ENCODE peak calls at places on chromosomes 13 and 19, in six cellular contexts. Y is upper lobe of left lung; G is astrocyte; R is adipocyte; F is CD8-positive, alpha-beta T cell; W is A673. B is an unnamed sample. For H3K9me3, the result is how much of the 10 kb centered on the place peaks cover.

GRCh38 chr13:32897296-32897695 is 118.9 kb upstream of the KL start:
- DNase-seq in Y (no peak), G (no peak), R (no peak), F (no peak), W (no peak), B (no peak)

GRCh38 chr13:52127378-52127777 is 1.5 kb downstream of the NEK5 start:
- DNase-seq in Y (no peak), G (peak), R (no peak), F (no peak), W (no peak), B (no peak)

GRCh38 chr19:16343156-16343555 is 18.5 kb downstream of the KLF2 start:
- DNase-seq in Y (no peak), G (no peak), R (no peak), F (no peak), W (no peak), B (no peak)

GRCh38 chr19:6551607-6552450 is 21.0 kb downstream of the TNFSF9 start:
- DNase-seq in Y (no peak), G (peak), R (no peak), F (peak), W (peak), B (no peak)

GRCh38 chr19:1690570-1691307 is 38.3 kb upstream of the TCF3 start:
- DNase-seq in Y (no peak), G (no peak), R (peak), F (peak), W (peak), B (peak)

GRCh38 chr13:93776936-93777335 is 550.3 kb downstream of the GPC6 start:
- DNase-seq in Y (no peak), G (peak), R (peak), F (no peak), W (no peak), B (no peak)

GRCh38 chr13:73307481-73307880 is 248.7 kb downstream of the KLF5 start:
- DNase-seq in Y (no peak), G (no peak), R (no peak), F (no peak), W (no peak), B (no peak)

GRCh38 chr19:35569281-35569781 is 5.9 kb upstream of the ATP4A start:
- DNase-seq in Y (no peak), G (no peak), R (no peak), F (no peak), W (no peak), B (no peak)

GRCh38 chr19:29022165-29022564 is 190.8 kb downstream of the UQCRFS1 start:
- DNase-seq in Y (no peak), G (no peak), R (no peak), F (no peak), W (no peak), B (no peak)

GRCh38 chr13:99385940-99386339 is 78.7 kb upstream of the GPR183 start:
- DNase-seq in Y (no peak), G (no peak), R (no peak), F (peak), W (no peak), B (no peak)

GRCh38 chr13:30864352-30865130 is 41.5 kb upstream of the MEDAG start:
- DNase-seq in Y (no peak), G (peak), R (peak), F (no peak), W (no peak), B (no peak)

GRCh38 chr19:7540761-7541480 is 5.4 kb downstream of the PNPLA6 start:
- DNase-seq in Y (no peak), G (peak), R (no peak), F (no peak), W (peak), B (no peak)

GRCh38 chr13:95281258-95281602 is 20.0 kb downstream of the ABCC4 start:
- DNase-seq in Y (no peak), G (no peak), R (no peak), F (no peak), W (no peak), B (no peak)

GRCh38 chr13:87331178-87331577 is 340.0 kb upstream of the SLITRK5 start:
- DNase-seq in Y (peak), G (peak), R (no peak), F (no peak), W (no peak), B (no peak)

GRCh38 chr13:28355822-28356371 is 139.0 kb downstream of the FLT1 start:
- DNase-seq in Y (no peak), G (peak), R (peak), F (peak), W (peak), B (no peak)

GRCh38 chr13:50631041-50631440 is 212.5 kb downstream of the DLEU7 start:
- DNase-seq in Y (no peak), G (no peak), R (no peak), F (no peak), W (no peak), B (no peak)

GRCh38 chr19:55089279-55089944 is 13.7 kb downstream of the EPS8L1 start:
- DNase-seq in Y (no peak), G (no peak), R (no peak), F (no peak), W (no peak), B (no peak)

GRCh38 chr19:14654786-14655185 is 19.9 kb downstream of the ADGRE3 start:
- DNase-seq in Y (no peak), G (no peak), R (no peak), F (no peak), W (no peak), B (no peak)

GRCh38 chr13:72163671-72164070 is 296.7 kb upstream of the DACH1 start:
- DNase-seq in Y (no peak), G (peak), R (peak), F (no peak), W (no peak), B (no peak)

GRCh38 chr19:56837492-56837891 is 3.0 kb downstream of the PEG3 start:
- DNase-seq in Y (peak), G (no peak), R (no peak), F (no peak), W (peak), B (no peak)

GRCh38 chr13:62119739-62120700 is 704.4 kb upstream of the PCDH20 start:
- DNase-seq in Y (no peak), G (peak), R (peak), F (no peak), W (peak), B (no peak)

GRCh38 chr13:26183416-26183815 is 38.7 kb downstream of the RNF6 start:
- DNase-seq in Y (no peak), G (no peak), R (no peak), F (no peak), W (no peak), B (no peak)

GRCh38 chr19:23070353-23070781 is 46.5 kb upstream of the ZNF730 start:
- DNase-seq in Y (peak), G (no peak), R (peak), F (no peak), W (peak), B (peak)

GRCh38 chr13:52070929-52071523 is 46.5 kb downstream of the UTP14C start:
- DNase-seq in Y (no peak), G (peak), R (peak), F (no peak), W (peak), B (no peak)

GRCh38 chr19:55667006-55667381 is 8.0 kb upstream of the EPN1 start:
- DNase-seq in Y (no peak), G (no peak), R (no peak), F (no peak), W (no peak), B (no peak)

GRCh38 chr19:30064021-30064699 is 122.1 kb downstream of the URI1 start:
- DNase-seq in Y (no peak), G (no peak), R (no peak), F (no peak), W (no peak), B (no peak)

GRCh38 chr13:48901786-48902185 is 73.9 kb upstream of the FNDC3A start:
- DNase-seq in Y (no peak), G (no peak), R (no peak), F (no peak), W (no peak), B (no peak)

GRCh38 chr19:24073807-24074206 is 13.2 kb upstream of the ZNF254 start:
- DNase-seq in Y (no peak), G (no peak), R (no peak), F (no peak), W (no peak), B (no peak)

GRCh38 chr13:114151565-114152284 is 19.3 kb upstream of the RASA3 start:
- DNase-seq in Y (peak), G (no peak), R (no peak), F (peak), W (peak), B (no peak)

GRCh38 chr19:7287716-7288115 is 6.5 kb downstream of the INSR start:
- DNase-seq in Y (no peak), G (no peak), R (no peak), F (no peak), W (no peak), B (no peak)

GRCh38 chr13:20703785-20704458 is 423 bp downstream of the IL17D start:
- DNase-seq in Y (peak), G (peak), R (peak), F (peak), W (peak), B (no peak)

GRCh38 chr13:35225582-35225981 is 250.9 kb downstream of the MAB21L1 start:
- DNase-seq in Y (no peak), G (no peak), R (no peak), F (no peak), W (no peak), B (no peak)

GRCh38 chr13:45446181-45446580 is 18.6 kb upstream of the COG3 start:
- DNase-seq in Y (no peak), G (peak), R (peak), F (no peak), W (no peak), B (no peak)

GRCh38 chr13:102812616-102813287 is 13.8 kb downstream of the BIVM start:
- DNase-seq in Y (no peak), G (peak), R (no peak), F (no peak), W (peak), B (no peak)

GRCh38 chr19:36807029-36807428 is 31.2 kb downstream of the ZNF790 start:
- DNase-seq in Y (no peak), G (no peak), R (no peak), F (no peak), W (no peak), B (no peak)
- H3K9me3 ChIP-seq in Y (half or more), G (under half), R (half or more), F (under half), W (under half), B (under half)

DNA sequence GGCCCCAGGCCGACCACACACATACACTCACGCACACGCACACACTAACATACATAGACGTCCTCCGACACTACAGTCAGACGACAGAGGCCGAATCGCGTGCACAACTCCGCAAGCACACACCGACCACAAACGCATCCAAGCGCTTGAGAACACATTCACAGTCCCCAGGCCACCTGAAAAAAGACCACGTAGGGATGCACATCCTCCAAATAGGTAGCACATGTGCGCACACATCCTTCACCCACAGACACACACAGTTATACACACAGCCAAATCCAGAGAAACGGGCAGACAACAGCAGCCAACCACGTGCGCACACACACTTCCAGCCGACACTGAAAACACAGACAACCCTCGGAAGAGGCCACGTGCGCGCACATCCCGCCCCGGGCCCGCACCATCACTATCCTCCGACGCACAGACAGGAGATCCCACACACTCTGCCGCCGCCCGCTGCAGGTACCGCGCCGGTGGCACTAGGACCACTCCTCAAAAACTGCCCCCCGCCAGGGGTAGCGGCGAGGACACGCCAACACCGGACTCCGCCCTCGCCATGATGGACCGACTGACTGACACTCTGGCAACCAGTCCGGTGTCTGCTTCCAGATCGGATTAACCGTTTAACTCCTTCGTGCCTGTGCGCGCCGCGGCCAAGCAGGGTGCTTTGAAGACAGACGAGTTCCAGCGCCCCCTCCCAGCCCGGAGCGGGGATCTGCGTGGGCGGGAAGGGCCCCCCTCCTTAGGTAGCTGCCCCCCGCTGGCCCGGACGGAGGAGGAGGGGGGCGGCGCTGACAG is 493 bp upstream of the PDE4A start:
- DNase-seq in Y (no peak), G (peak), R (peak), F (peak), W (peak), B (no peak)
- H3K4me3 ChIP-seq in Y (peak), G (peak), R (peak), F (peak), W (peak), B (peak)

GRCh38 chr13:107461751-107462150 is 753.6 kb downstream of the LIG4 start:
- DNase-seq in Y (no peak), G (peak), R (peak), F (no peak), W (no peak), B (no peak)
- H3K9me3 ChIP-seq in Y (under half), G (under half), R (under half), F (under half), W (under half), B (under half)

GRCh38 chr19:45092747-45093678 is at the start of gene PPP1R37:
- DNase-seq in Y (peak), G (peak), R (peak), F (peak), W (peak), B (peak)

GRCh38 chr19:45087531-45087930 is 5.4 kb upstream of the PPP1R37 start:
- DNase-seq in Y (peak), G (no peak), R (no peak), F (peak), W (no peak), B (no peak)

GRCh38 chr19:45090598-45090997 is 2.4 kb upstream of the PPP1R37 start:
- DNase-seq in Y (no peak), G (no peak), R (no peak), F (no peak), W (no peak), B (no peak)

GRCh38 chr19:45091031-45091918 is 1.7 kb upstream of the PPP1R37 start:
- DNase-seq in Y (peak), G (peak), R (peak), F (peak), W (peak), B (peak)

DNA sequence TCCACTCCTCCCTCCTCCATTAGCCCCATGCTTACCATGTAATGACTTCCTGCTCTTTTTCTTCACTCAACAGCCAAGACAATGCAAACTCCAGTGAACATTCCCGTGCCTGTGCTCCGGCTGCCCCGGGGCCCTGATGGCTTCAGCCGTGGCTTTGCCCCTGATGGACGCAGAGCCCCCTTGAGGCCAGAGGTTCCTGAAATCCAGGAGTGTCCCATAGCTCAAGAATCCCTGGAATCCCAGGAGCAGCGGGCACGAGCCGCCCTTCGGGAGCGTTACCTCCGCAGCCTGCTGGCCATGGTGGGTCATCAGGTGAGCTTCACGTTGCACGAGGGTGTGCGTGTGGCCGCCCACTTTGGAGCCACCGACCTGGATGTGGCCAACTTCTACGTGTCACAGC is 2.9 kb upstream of the PPP1R37 start:
- DNase-seq in Y (no peak), G (no peak), R (no peak), F (no peak), W (no peak), B (no peak)
- H3K4me3 ChIP-seq in Y (no peak), G (no peak), R (no peak), F (no peak), W (no peak), B (no peak)

DNA sequence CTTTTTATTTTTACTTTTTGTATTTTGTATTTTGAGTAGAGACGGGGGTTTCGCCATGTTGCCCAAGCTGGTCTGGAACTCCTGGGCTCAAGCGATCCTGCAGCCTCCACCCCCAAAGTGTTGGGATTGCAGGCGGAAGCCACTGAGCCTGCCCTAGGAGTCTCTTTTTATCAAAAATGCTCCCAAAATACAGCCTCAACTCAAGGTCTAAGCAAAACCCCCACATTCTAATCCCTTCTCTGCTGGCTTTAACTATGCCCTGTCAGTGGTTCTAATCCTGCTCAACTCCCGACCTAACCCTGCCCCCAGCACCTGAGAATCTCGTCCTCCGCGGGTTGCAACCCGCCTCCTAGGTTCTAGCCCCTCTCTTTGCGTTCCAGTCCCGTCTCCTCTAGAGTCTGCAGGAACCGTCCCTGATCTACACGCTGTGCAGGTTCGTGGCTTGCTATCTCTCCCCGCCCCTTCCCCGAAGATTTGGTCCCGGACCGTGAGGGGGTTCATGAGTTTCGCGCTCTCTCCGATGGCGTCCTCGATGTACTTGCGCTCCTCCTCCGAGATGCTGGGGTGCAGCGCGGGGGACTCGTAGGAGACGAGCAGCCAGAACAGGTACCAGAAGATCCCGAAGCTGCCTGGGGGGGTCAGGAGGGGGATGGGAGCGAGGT is 8.0 kb downstream of the SLC17A7 start:
- DNase-seq in Y (no peak), G (no peak), R (no peak), F (no peak), W (no peak), B (no peak)
- H3K9me3 ChIP-seq in Y (under half), G (under half), R (under half), F (under half), W (under half), B (under half)

B was measured in iPS DF 6.9.